ENCODE peak calls at places on chromosomes 6 and 20, in nine cellular contexts. N is stimulated activated naive B cell treated with anti-CD40 and anti-IgM and Interleukin-4, amounts not matched to agents 10 μg/mL and 1 μg/mL and 100 μg/mL, for 72 hours; U is NCI-H1417 treated with DMSO at 0.1 percent for 48 hours; I is B cell; G is upper lobe of right lung; V is amygdala; E is stimulated activated CD4-positive, alpha-beta T cell treated with anti-CD3 and anti-CD28 coated beads, Interleukin-2, amount 100 ng/mL, for 48 hours; C is activated naive CD4-positive, alpha-beta T cell treated with anti-CD3 and anti-CD28 coated beads for 36 hours; O is Right ventricle myocardium inferior. F is an unnamed sample.

GRCh38 chr6:56514395-56514794 is 128.3 kb downstream of the DST start:
- DNase-seq in N (no peak), U (no peak), I (no peak), G (no peak), V (no peak), E (no peak), C (no peak), O (no peak), F (no peak)

GRCh38 chr20:48714764-48715163 is 113.0 kb downstream of the PREX1 start:
- DNase-seq in N (no peak), U (no peak), I (no peak), G (no peak), V (no peak), E (no peak), C (no peak), O (no peak), F (no peak)

GRCh38 chr6:32462609-32463008 is 22.9 kb downstream of the HLA-DRA start:
- DNase-seq in N (peak), U (no peak), I (no peak), G (no peak), V (no peak), E (peak), C (peak), O (no peak), F (no peak)

GRCh38 chr6:168624540-168624939 is 183.6 kb downstream of the SMOC2 start:
- DNase-seq in N (no peak), U (no peak), I (no peak), G (no peak), V (no peak), E (no peak), C (no peak), O (no peak), F (no peak)

GRCh38 chr20:41386502-41387427 is 20.1 kb upstream of the EMILIN3 start:
- DNase-seq in N (no peak), U (no peak), I (no peak), G (no peak), V (no peak), E (no peak), C (no peak), O (peak), F (no peak)

GRCh38 chr6:87714093-87714809 is 12.2 kb upstream of the AKIRIN2 start:
- DNase-seq in N (no peak), U (no peak), I (no peak), G (no peak), V (no peak), E (no peak), C (peak), O (no peak), F (no peak)

GRCh38 chr6:20447581-20448132 is 46.0 kb downstream of the E2F3 start:
- DNase-seq in N (no peak), U (no peak), I (no peak), G (no peak), V (no peak), E (no peak), C (no peak), O (no peak), F (no peak)

GRCh38 chr6:136639671-136640070 is 89.4 kb upstream of the MAP7 start:
- DNase-seq in N (no peak), U (no peak), I (no peak), G (no peak), V (no peak), E (no peak), C (no peak), O (no peak), F (no peak)

GRCh38 chr6:167588181-167588919 is 238.4 kb upstream of the AFDN start:
- DNase-seq in N (no peak), U (no peak), I (no peak), G (no peak), V (peak), E (no peak), C (no peak), O (no peak), F (no peak)

F was measured in hypothalamus.